ENCODE peak calls at places on chromosome 22, in six cellular contexts. B, G, D, L, C and F are unnamed samples.

GRCh38 chr22:39215430-39216142 is 29.2 kb downstream of the PDGFB start:
- DNase-seq in B (peak), C (no peak), G (no peak), L (peak), D (no peak), F (no peak)

GRCh38 chr22:25747245-25747944 is 5.4 kb downstream of the MYO18B start:
- DNase-seq in L (no peak), G (peak), B (peak), D (peak), C (peak), F (peak)

GRCh38 chr22:20223421-20224245 is 44.5 kb downstream of the RTN4R start:
- DNase-seq in G (no peak), L (no peak), D (no peak), B (no peak), C (no peak), F (no peak)

GRCh38 chr22:39183991-39184585 is 31.6 kb upstream of the CBX7 start:
- DNase-seq in C (peak), G (no peak), L (peak), B (peak), D (no peak), F (no peak)

GRCh38 chr22:23236026-23236425 is 55.7 kb downstream of the BCR start:
- DNase-seq in B (no peak), D (no peak), G (no peak), C (peak), L (no peak), F (no peak)

GRCh38 chr22:17239156-17239701 is 20.0 kb upstream of the ADA2 start:
- DNase-seq in B (no peak), D (no peak), G (no peak), C (no peak), L (no peak), F (no peak)

GRCh38 chr22:27329471-27329870 is 472.1 kb downstream of the MN1 start:
- DNase-seq in D (no peak), B (no peak), G (no peak), L (no peak), C (no peak), F (no peak)

GRCh38 chr22:23062616-23063538 is 7.4 kb upstream of the GNAZ start:
- DNase-seq in B (no peak), G (no peak), D (no peak), L (no peak), C (no peak), F (peak)

GRCh38 chr22:39597236-39597869 is 26.8 kb downstream of the CACNA1I start:
- DNase-seq in L (no peak), B (no peak), G (no peak), D (no peak), C (no peak), F (no peak)

GRCh38 chr22:16963189-16963945 is 44.7 kb downstream of the GAB4 start:
- DNase-seq in B (no peak), L (no peak), C (no peak), D (no peak), G (no peak), F (no peak)

GRCh38 chr22:19745155-19746133 is 15.1 kb upstream of the TBX1 start:
- DNase-seq in L (no peak), C (no peak), B (no peak), D (no peak), G (no peak), F (no peak)

GRCh38 chr22:26887456-26887855 is 230.1 kb downstream of the MIAT start:
- DNase-seq in D (peak), G (peak), B (no peak), L (no peak), C (peak), F (no peak)

GRCh38 chr22:35914665-35915476 is 113.8 kb downstream of the RBFOX2 start:
- DNase-seq in C (peak), B (peak), D (peak), G (peak), L (peak), F (peak)

GRCh38 chr22:45785458-45785857 is 113.8 kb downstream of the ATXN10 start:
- DNase-seq in L (no peak), C (peak), B (no peak), D (peak), G (no peak), F (no peak)
- H3K27ac ChIP-seq in L (peak), C (no peak), B (no peak), D (no peak), G (no peak), F (no peak)

GRCh38 chr22:45503071-45503815 is 560 bp downstream of the FBLN1 start:
- DNase-seq in D (peak), B (no peak), G (peak), L (no peak), C (no peak), F (no peak)

GRCh38 chr22:45504703-45505341 is 2.1 kb downstream of the FBLN1 start:
- DNase-seq in L (no peak), C (peak), B (no peak), G (peak), D (peak), F (no peak)

GRCh38 chr22:45505991-45506743 is 3.5 kb downstream of the FBLN1 start:
- DNase-seq in C (no peak), B (no peak), G (no peak), D (no peak), L (no peak), F (no peak)

GRCh38 chr22:45502215-45503070 is at the start of gene FBLN1:
- DNase-seq in G (peak), D (no peak), C (peak), L (no peak), B (no peak), F (no peak)

DNA sequence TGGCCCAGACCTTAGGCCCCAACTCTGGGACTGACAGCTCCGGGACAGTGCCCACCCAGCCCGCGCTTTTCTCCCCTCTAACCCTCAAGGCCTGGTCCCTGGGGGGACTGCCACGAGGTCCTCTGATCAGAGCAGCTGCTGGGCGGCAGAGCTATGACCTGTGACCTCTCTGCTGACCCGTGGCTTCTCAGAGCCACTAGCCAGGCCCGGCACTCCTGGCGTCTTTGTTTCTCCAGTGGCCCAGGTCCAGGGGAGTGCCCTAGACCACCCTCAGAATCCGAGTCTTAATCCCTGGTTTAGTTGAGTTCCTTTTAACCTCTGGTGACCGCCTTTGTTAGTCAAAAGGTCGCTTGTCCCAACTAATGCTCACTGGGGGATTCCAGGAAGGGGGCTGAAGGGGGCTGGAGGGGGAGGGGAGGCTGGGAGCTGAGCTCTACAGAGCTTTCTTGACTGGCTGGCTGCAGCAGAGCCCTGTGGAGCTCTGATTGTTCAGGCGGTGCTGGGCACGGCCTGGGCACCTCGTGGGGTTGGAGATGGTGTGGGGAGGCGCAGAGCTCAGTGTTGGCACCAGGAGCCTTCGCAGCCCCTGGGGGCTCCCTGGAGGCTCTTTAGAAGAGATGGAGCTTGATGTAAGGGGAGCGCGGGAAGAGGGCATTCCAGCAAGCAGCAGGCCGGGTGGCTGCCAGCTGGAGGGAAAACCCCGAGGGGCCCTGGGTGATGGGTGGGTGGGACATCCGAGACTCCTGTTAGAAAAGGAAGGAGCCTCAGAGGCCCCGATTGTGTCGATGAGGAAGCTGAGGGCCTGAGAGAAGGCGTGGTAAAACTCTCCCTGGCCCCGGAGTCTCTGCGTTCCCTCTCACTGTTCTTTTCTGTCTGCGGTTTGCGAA is 1.4 kb downstream of the FBLN1 start:
- DNase-seq in L (no peak), C (peak), D (peak), G (peak), B (no peak), F (no peak)
- H3K4me3 ChIP-seq in L (no peak), C (peak), D (peak), G (peak), B (no peak), F (peak)

GRCh38 chr22:24355574-24355973 is 71.8 kb upstream of the ADORA2A start:
- DNase-seq in D (no peak), C (no peak), G (no peak), L (no peak), B (no peak), F (no peak)

GRCh38 chr22:24357547-24357946 is 69.9 kb upstream of the ADORA2A start:
- DNase-seq in B (no peak), C (no peak), L (no peak), D (no peak), G (no peak), F (no peak)

GRCh38 chr22:24359452-24360120 is 67.8 kb upstream of the ADORA2A start:
- DNase-seq in L (no peak), D (no peak), C (no peak), G (no peak), B (no peak), F (no peak)

GRCh38 chr22:24361976-24362646 is 65.3 kb upstream of the ADORA2A start:
- DNase-seq in B (no peak), L (no peak), C (no peak), G (no peak), D (no peak), F (no peak)

DNA sequence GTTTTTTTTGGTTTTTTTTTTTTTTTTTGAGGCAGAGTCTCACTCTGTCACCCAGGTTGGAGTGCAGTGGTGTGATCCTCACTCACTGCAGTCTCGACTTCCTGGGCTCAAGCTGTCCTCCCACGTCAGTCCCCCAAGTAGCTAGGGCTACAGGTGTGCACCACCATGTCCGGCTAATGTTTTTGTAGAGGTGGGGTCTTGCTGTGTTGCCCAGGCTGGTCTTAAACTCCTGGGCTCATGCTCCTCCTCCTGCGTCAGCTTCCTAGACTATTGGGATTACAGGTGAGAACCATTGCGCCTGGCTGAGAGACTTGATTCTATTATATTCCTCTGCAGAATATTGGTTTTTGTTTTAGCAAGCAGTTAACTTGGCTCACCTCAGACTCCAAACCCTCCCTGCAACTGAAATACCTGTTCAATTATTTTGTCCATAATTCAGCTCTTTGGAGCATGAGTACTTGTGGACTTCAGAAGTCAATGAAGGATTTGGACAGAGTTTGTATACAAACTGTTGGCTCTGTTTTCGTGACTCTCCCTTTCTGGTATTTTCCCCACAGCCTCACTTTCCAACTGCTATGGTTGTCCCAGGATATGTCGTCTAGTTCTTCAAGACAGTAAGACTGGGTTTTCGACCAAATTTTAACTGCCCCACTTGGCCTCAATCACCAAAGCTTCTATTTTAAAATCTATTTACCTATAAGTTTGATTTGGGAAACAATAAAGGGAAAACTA is 69.1 kb upstream of the ADORA2A start:
- DNase-seq in G (no peak), C (no peak), D (no peak), B (no peak), L (no peak), F (no peak)
- H3K27ac ChIP-seq in G (no peak), C (no peak), D (no peak), B (no peak), L (no peak), F (no peak)

GRCh38 chr22:37819100-37819433 is 4.1 kb upstream of the GALR3 start:
- DNase-seq in C (no peak), G (no peak), D (no peak), B (no peak), L (no peak), F (no peak)
- H3K4me3 ChIP-seq in C (no peak), G (no peak), D (no peak), B (no peak), L (no peak), F (peak)

GRCh38 chr22:24535348-24535747 is 19.6 kb downstream of the GUCD1 start:
- DNase-seq in C (no peak), G (no peak), B (no peak), D (no peak), L (no peak), F (no peak)
- H3K27ac ChIP-seq in C (no peak), G (no peak), B (no peak), D (no peak), L (no peak), F (no peak)

GRCh38 chr22:29758959-29759358 is 7.8 kb downstream of the ZMAT5 start:
- DNase-seq in C (no peak), G (no peak), D (no peak), L (no peak), B (no peak), F (no peak)
- H3K4me3 ChIP-seq in C (no peak), G (no peak), D (no peak), L (no peak), B (no peak), F (no peak)

GRCh38 chr22:31626427-31627150 is 35.4 kb downstream of the PISD start:
- DNase-seq in B (no peak), G (no peak), C (no peak), D (no peak), L (no peak), F (peak)
- H3K27ac ChIP-seq in B (peak), G (no peak), C (no peak), D (no peak), L (peak), F (no peak)

DNA sequence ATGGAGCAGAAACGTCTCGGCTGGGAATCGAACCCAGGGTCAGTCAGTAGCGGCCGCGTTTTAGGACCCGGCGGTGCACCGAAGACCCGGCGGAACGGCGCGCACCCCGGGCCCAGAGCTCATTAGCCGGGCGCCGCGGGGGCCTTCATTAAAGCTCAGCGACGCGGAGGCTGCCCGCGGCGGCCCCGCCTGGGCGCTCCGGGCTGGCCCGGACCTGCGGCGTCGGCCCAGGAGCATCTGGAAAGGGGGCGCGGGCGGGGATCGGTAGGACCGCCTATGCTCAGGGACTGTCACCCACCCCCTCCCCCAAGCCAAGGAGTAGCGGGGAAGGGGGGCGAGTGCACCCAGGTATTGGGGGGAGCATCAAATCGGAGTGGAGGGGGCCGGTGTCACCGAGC is 52.2 kb downstream of the CYTH4 start:
- DNase-seq in C (no peak), G (no peak), D (no peak), L (no peak), B (no peak), F (no peak)
- H3K4me3 ChIP-seq in C (no peak), G (no peak), D (no peak), L (no peak), B (no peak), F (no peak)

DNA sequence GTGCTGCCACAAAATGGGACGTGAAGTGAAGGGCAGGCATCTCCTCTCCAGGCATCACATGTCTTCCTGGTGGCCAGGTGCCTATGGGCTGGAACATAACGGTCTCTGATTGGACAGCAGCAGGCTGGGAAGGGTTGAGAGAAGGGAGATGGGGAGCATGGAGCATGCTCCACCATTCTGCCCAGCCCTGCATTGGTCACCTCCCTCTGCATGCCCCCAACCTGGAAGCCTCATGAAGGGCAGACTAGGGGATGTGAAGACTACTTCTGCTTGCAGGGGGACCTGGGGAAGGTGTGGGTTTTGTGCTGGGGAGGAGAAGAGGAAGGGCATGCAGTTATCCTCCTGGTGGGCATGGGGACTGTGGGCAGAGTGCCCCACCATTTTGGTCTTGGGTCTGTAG is 782.2 kb downstream of the TBC1D22A start:
- DNase-seq in C (no peak), L (no peak), D (no peak), G (no peak), B (no peak), F (no peak)
- H3K27ac ChIP-seq in C (no peak), L (no peak), D (no peak), G (no peak), B (no peak), F (no peak)